ENCODE peak calls at places on chromosomes 5 and 9, in ten cellular contexts. P is Peyer's patch, F is HAP-1, Y is breast epithelium, G is kidney, Z is thoracic aorta, L is right cardiac atrium, X is HCT116, V is Panc1, T is neural progenitor cell. Q is an unnamed sample. For H3K9me3 and H3K4me1, the result is how much of the 10 kb centered on the place peaks cover.

GRCh38 chr5:172553838-172554344 is 87.2 kb upstream of the NEURL1B start:
- DNase-seq in X (no peak), Z (no peak), T (no peak), V (no peak), F (no peak), G (no peak), L (peak), P (no peak), Y (no peak), Q (no peak)

GRCh38 chr5:9233035-9233434 is 312.8 kb downstream of the SEMA5A start:
- DNase-seq in P (no peak), Y (no peak), Z (no peak), V (no peak), F (no peak), T (no peak), X (no peak), L (no peak), G (no peak), Q (no peak)

GRCh38 chr5:15946026-15946425 is 233.6 kb downstream of the MARCHF11 start:
- DNase-seq in T (no peak), P (no peak), Y (no peak), L (no peak), G (no peak), F (no peak), X (no peak), Z (no peak), V (no peak), Q (no peak)

GRCh38 chr5:11918463-11919045 is 14.3 kb upstream of the CTNND2 start:
- DNase-seq in P (no peak), Z (no peak), L (no peak), T (no peak), X (no peak), F (no peak), Y (no peak), G (no peak), V (no peak), Q (no peak)

GRCh38 chr9:131386258-131386657 is 7.6 kb upstream of the PRRC2B start:
- DNase-seq in P (no peak), T (no peak), V (no peak), X (no peak), L (peak), F (no peak), Y (no peak), Z (no peak), G (no peak), Q (no peak)

GRCh38 chr5:123810253-123810652 is 298.3 kb downstream of the CSNK1G3 start:
- DNase-seq in Y (no peak), V (no peak), X (no peak), P (no peak), G (no peak), T (no peak), F (no peak), L (peak), Z (no peak), Q (peak)

GRCh38 chr5:59351076-59351794 is 542.3 kb downstream of the PDE4D start:
- DNase-seq in G (no peak), F (no peak), P (no peak), T (no peak), X (no peak), Y (no peak), Z (no peak), L (no peak), V (no peak), Q (no peak)

GRCh38 chr5:136811551-136811950 is 446.2 kb upstream of the TRPC7 start:
- DNase-seq in Z (no peak), G (no peak), X (no peak), L (no peak), P (no peak), Y (no peak), F (no peak), T (no peak), V (peak), Q (no peak)

GRCh38 chr5:38831909-38832308 is 13.9 kb upstream of the OSMR start:
- DNase-seq in V (no peak), Z (no peak), T (peak), X (no peak), P (no peak), Y (no peak), F (peak), G (no peak), L (no peak), Q (no peak)

GRCh38 chr5:139648205-139649081 is at the start of gene CXXC5:
- DNase-seq in Z (no peak), P (peak), G (peak), T (peak), Y (no peak), F (peak), V (no peak), X (no peak), L (peak), Q (peak)

GRCh38 chr9:126398403-126399058 is 71.9 kb downstream of the MVB12B start:
- DNase-seq in G (peak), Z (peak), Y (peak), L (peak), V (peak), X (no peak), T (peak), F (peak), P (peak), Q (peak)

GRCh38 chr9:107158321-107158720 is 124.8 kb upstream of the RAD23B start:
- DNase-seq in Z (no peak), G (no peak), L (no peak), X (peak), P (no peak), Y (no peak), T (peak), V (no peak), F (peak), Q (no peak)

GRCh38 chr5:143605403-143606005 is 202.0 kb upstream of the NR3C1 start:
- DNase-seq in G (no peak), Z (no peak), P (peak), V (no peak), Y (no peak), L (no peak), T (no peak), F (no peak), X (no peak), Q (no peak)

GRCh38 chr5:179413086-179413690 is 67.9 kb upstream of the ADAMTS2 start:
- DNase-seq in V (no peak), F (no peak), P (no peak), Y (no peak), G (no peak), T (no peak), X (no peak), Z (no peak), L (no peak), Q (no peak)

GRCh38 chr5:179409806-179410205 is 64.5 kb upstream of the ADAMTS2 start:
- DNase-seq in F (no peak), Y (no peak), L (no peak), G (peak), Z (no peak), V (no peak), P (no peak), T (no peak), X (no peak), Q (no peak)

GRCh38 chr5:179408646-179409045 is 63.4 kb upstream of the ADAMTS2 start:
- DNase-seq in Z (no peak), F (no peak), L (no peak), T (no peak), X (no peak), G (peak), V (no peak), P (no peak), Y (no peak), Q (no peak)

GRCh38 chr5:179411161-179411841 is 66.0 kb upstream of the ADAMTS2 start:
- DNase-seq in F (no peak), X (no peak), Z (no peak), Y (no peak), G (peak), P (no peak), V (no peak), T (no peak), L (no peak), Q (no peak)

GRCh38 chr5:179410291-179411160 is 65.3 kb upstream of the ADAMTS2 start:
- DNase-seq in V (no peak), T (no peak), L (no peak), Z (no peak), Y (no peak), G (peak), X (no peak), F (no peak), P (no peak), Q (peak)
- H3K9me3 ChIP-seq in V (under half), T (under half), L (under half), Z (under half), Y (under half), G (under half), X (under half), F (under half), P (under half), Q (under half)

GRCh38 chr9:134328341-134328840 is 2.1 kb downstream of the RXRA start:
- DNase-seq in F (peak), L (peak), Z (no peak), X (no peak), P (no peak), T (peak), Y (no peak), V (no peak), G (peak), Q (peak)

GRCh38 chr9:134329886-134330285 is 3.6 kb downstream of the RXRA start:
- DNase-seq in Y (no peak), P (no peak), X (no peak), T (no peak), V (no peak), F (no peak), Z (no peak), L (peak), G (peak), Q (peak)

GRCh38 chr9:134327671-134328231 is 1.5 kb downstream of the RXRA start:
- DNase-seq in G (peak), Z (no peak), T (no peak), L (peak), X (no peak), V (no peak), F (no peak), Y (no peak), P (no peak), Q (peak)

GRCh38 chr9:134329576-134329855 is 3.3 kb downstream of the RXRA start:
- DNase-seq in Z (no peak), T (no peak), F (no peak), X (no peak), Y (no peak), G (no peak), P (no peak), L (no peak), V (no peak), Q (no peak)

DNA sequence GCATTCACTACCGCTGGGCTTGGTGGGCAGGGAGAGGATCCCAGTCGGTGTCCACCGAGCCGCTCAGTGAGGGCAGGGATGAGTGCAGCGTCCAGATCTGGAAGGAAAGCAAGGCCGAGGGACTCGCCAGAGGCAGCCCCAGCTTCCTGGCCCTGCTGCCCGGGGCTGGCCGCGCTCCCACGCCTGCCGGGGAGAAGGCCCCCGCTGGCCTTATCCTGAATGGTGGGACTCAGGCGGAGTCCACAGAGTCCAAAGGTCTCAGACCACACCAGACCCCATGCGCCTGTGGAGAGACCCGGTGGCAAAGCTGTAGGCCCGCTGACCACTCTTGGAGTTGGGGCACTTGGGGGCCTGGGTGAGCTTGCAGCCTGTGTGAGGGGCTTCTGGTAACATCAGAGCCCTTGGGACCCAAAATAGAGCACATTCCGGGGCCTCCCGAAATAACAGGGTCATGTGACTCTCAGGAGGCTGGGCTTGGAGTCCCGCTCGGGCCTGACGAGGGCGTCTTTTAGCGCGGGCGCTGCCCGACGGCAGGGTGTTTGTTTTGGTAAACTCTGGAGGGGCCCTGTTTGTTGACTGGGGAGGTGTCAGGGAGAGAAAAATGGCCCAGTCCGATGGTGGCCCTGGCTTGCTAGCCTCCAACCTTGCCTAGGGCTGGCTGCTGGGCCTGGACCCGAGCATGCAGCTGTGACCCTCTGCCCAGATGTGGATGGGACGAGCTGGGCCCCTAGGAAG is 2.8 kb downstream of the RXRA start:
- DNase-seq in T (peak), V (no peak), X (no peak), F (no peak), Y (no peak), Z (no peak), G (peak), L (peak), P (no peak), Q (peak)
- H3K4me1 ChIP-seq in T (under half), V (under half), X (half or more), F (under half), Y (under half), Z (half or more), G (half or more), L (under half), P (under half), Q (half or more)

DNA sequence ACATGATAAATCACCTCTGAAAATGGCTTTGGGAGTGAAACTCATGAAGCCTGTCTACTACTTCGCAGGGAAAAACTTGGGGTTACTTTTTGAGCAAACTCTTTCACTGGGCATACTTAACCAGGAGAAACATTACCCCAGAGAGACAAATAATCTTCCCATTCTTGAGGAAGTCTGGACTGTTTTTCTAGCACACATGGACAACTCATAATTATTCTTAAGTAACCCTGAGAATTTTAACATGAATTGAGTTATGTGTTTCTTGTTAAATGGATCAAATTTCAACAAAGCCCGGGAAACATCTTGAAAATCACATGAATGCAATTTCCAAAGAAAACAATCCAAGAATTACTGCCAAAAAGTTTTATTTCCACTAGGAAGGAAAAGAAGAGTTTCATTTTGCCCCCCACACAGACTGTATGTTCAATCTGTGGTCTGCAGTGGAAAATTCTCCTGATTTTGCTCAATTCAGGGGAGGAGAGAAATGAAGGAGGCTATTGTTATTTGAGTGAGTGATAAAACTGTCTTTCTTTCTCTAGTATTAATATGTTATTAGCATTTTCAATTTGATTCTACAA is 564.8 kb upstream of the CLINT1 start:
- DNase-seq in V (no peak), L (no peak), T (no peak), X (no peak), P (no peak), F (no peak), G (no peak), Y (no peak), Z (no peak), Q (no peak)
- H3K9me3 ChIP-seq in V (under half), L (under half), T (under half), X (under half), P (under half), F (under half), G (under half), Y (under half), Z (under half), Q (under half)

DNA sequence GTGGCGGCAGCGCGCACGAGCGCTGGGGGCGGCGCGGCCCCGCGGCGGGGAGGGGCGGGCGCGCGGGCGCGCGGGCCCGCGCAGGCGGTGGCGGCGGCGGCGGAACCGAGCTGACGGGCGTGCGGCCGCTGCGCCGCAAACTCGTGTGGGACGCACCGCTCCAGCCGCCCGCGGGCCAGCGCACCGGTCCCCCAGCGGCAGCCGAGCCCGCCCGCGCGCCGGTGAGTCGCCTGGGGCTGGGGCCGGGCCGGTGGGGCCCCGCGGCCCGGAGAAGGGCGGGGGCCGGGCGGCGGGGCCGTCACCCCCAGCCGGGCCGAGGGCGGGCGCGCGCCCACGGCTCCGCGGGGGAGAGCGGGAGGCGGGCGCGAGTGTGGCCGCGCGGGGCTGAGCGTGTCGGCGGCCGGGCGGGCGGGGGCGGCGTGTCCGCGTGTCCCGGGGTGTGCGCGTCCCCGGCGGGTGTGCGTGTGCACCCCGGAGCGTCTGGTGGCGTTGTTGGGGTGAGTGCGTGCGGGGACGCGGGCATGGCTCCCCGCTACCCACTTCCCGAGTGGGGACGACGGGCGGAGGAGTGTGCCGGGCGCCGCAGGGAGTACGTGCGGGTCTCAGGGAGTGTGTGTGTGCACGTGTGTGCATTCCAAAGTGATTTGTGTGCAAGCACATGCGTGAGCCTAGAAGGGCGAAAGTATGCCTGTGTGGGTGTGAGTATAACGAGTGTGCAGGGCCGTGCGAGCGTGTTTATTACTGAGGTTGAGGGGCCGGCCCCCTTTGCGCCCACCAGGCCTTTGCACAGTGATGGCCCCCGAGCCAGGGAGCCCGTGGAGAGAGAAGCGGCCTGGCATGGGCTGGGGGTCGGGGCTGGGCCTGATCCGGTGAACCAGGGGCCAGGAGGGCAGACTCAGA is at the start of gene NEK6:
- DNase-seq in X (no peak), T (peak), V (no peak), P (no peak), Y (no peak), Z (no peak), G (peak), L (peak), F (no peak), Q (peak)
- H3K4me1 ChIP-seq in X (under half), T (under half), V (under half), P (under half), Y (under half), Z (under half), G (under half), L (under half), F (under half), Q (under half)